ENCODE peak calls at places on chromosomes 12 and 14, in four cellular contexts. G, C, O and J are unnamed samples.

GRCh38 chr12:98440165-98440581 is 75.2 kb upstream of the TMPO start:
- DNase-seq in O (peak), G (no peak), C (peak), J (no peak)

GRCh38 chr12:97535582-97535981 is 73.0 kb downstream of the RMST start:
- DNase-seq in C (no peak), O (no peak), G (no peak), J (no peak)

GRCh38 chr14:76955575-76956252 is 72.8 kb downstream of the IRF2BPL start:
- DNase-seq in O (peak), C (peak), G (peak), J (no peak)

GRCh38 chr12:27463826-27464554 is 17.5 kb downstream of the SMCO2 start:
- DNase-seq in O (no peak), G (no peak), C (no peak), J (no peak)

GRCh38 chr12:101552277-101552676 is 42.5 kb upstream of the MYBPC1 start:
- DNase-seq in G (no peak), C (peak), O (no peak), J (no peak)

GRCh38 chr12:113186033-113186365 is 478 bp downstream of the RITA1 start:
- DNase-seq in C (peak), G (peak), O (peak), J (no peak)

GRCh38 chr12:3259976-3260375 is 182.8 kb downstream of the TSPAN9 start:
- DNase-seq in O (no peak), C (no peak), G (no peak), J (no peak)

GRCh38 chr12:118645219-118645618 is 268.9 kb downstream of the SUDS3 start:
- DNase-seq in C (peak), G (peak), O (peak), J (peak)

GRCh38 chr12:124453419-124454351 is 113.7 kb downstream of the NCOR2 start:
- DNase-seq in G (no peak), C (peak), O (no peak), J (no peak)

GRCh38 chr12:2395352-2395977 is 342.7 kb downstream of the CACNA1C start:
- DNase-seq in G (peak), O (peak), C (peak), J (peak)

GRCh38 chr12:1525858-1526257 is 68.5 kb downstream of the FBXL14 start:
- DNase-seq in G (no peak), C (no peak), O (no peak), J (no peak)

GRCh38 chr12:51910691-51911090 is 3.4 kb downstream of the ACVRL1 start:
- DNase-seq in O (no peak), G (no peak), C (no peak), J (no peak)

GRCh38 chr14:61281186-61281676 is at the start of gene TMEM30B:
- DNase-seq in G (no peak), C (no peak), O (no peak), J (peak)

GRCh38 chr12:16225692-16226091 is 51.8 kb downstream of the SLC15A5 start:
- DNase-seq in G (no peak), O (no peak), C (no peak), J (no peak)

GRCh38 chr14:78567343-78567742 is 397.2 kb downstream of the NRXN3 start:
- DNase-seq in G (no peak), O (no peak), C (no peak), J (no peak)

GRCh38 chr12:52748578-52748977 is 28.6 kb downstream of the KRT76 start:
- DNase-seq in C (no peak), O (no peak), G (no peak), J (no peak)

GRCh38 chr12:110073049-110073831 is 24.9 kb upstream of the C12orf76 start:
- DNase-seq in G (no peak), O (no peak), C (no peak), J (no peak)

GRCh38 chr14:29930283-29930682 is 2.6 kb upstream of the PRKD1 start:
- DNase-seq in O (no peak), C (no peak), G (no peak), J (no peak)

GRCh38 chr14:104051092-104051813 is 34.2 kb upstream of the ASPG start:
- DNase-seq in C (no peak), G (no peak), O (no peak), J (no peak)

GRCh38 chr12:84376320-84376719 is 536.3 kb downstream of the SLC6A15 start:
- DNase-seq in O (no peak), G (no peak), C (no peak), J (no peak)

GRCh38 chr14:54354096-54354495 is 42.7 kb upstream of the CDKN3 start:
- DNase-seq in G (peak), C (no peak), O (no peak), J (no peak)

DNA sequence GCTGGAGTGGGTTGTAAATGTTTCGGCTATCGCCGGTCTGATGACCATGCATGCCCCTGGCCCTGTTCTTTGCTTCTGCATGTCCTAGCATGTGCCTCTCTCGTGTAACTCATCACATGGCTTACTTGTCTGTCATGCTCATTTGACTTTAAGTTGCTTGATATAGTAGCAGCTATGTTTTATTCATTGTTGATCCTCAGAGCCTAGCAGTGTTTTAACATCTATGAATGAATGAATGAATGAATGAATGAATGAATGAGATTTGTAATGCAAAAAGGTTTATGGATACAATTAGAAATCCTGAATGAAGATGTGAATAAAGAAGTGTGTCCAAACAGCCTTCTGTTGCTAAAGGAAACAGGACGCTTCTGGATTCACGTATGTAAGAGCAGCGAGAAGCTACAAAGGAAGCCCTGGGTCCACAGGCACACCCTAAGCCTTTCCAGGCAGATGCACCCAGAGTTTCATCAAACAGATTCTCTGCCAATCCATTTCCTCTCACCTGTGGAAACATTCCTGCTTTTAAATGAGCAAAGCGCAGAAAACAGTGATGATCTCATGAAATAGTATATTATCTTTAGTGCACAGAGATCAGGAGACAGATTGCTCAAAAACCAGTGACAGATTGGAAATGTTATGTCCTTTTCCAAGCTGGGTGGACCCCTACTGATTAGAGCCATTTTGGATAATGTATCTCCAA is 3.4 kb downstream of the GSG1 start:
- DNase-seq in G (no peak), C (no peak), O (no peak), J (no peak)
- TF ChIP-seq NR3C1 in G (no peak), C (no peak), O (no peak), J (no peak)

GRCh38 chr12:23221066-23221465 is 596.1 kb downstream of the ETNK1 start:
- DNase-seq in G (no peak), O (peak), C (no peak), J (peak)
- TF ChIP-seq NR3C1 in G (no peak), O (no peak), C (no peak), J (no peak)

GRCh38 chr12:67909091-67909531 is 80.1 kb upstream of the IFNG-AS1 start:
- DNase-seq in C (no peak), O (no peak), G (no peak), J (no peak)

GRCh38 chr12:67910360-67911292 is 78.6 kb upstream of the IFNG-AS1 start:
- DNase-seq in C (peak), G (no peak), O (no peak), J (no peak)

GRCh38 chr12:67911789-67912188 is 77.5 kb upstream of the IFNG-AS1 start:
- DNase-seq in C (no peak), G (no peak), O (no peak), J (no peak)

GRCh38 chr12:67909681-67910080 is 79.6 kb upstream of the IFNG-AS1 start:
- DNase-seq in O (no peak), C (no peak), G (no peak), J (no peak)

GRCh38 chr12:67911293-67911637 is 78.0 kb upstream of the IFNG-AS1 start:
- DNase-seq in O (no peak), C (no peak), G (no peak), J (no peak)
- TF ChIP-seq NR3C1 in O (no peak), C (no peak), G (no peak), J (no peak)

GRCh38 chr14:55599250-55599879 is 19.4 kb downstream of the KTN1 start:
- DNase-seq in C (peak), O (peak), G (peak), J (no peak)
- TF ChIP-seq NR3C1 in C (no peak), O (no peak), G (no peak), J (no peak)

GRCh38 chr12:91357381-91357780 is 174.8 kb upstream of the DCN start:
- DNase-seq in G (peak), C (no peak), O (no peak), J (no peak)

GRCh38 chr12:91356405-91356804 is 173.8 kb upstream of the DCN start:
- DNase-seq in G (no peak), O (no peak), C (no peak), J (no peak)

GRCh38 chr12:91364591-91365184 is 182.1 kb upstream of the DCN start:
- DNase-seq in O (no peak), C (no peak), G (no peak), J (no peak)

GRCh38 chr12:91367234-91367849 is 184.7 kb upstream of the DCN start:
- DNase-seq in O (peak), C (peak), G (peak), J (no peak)

DNA sequence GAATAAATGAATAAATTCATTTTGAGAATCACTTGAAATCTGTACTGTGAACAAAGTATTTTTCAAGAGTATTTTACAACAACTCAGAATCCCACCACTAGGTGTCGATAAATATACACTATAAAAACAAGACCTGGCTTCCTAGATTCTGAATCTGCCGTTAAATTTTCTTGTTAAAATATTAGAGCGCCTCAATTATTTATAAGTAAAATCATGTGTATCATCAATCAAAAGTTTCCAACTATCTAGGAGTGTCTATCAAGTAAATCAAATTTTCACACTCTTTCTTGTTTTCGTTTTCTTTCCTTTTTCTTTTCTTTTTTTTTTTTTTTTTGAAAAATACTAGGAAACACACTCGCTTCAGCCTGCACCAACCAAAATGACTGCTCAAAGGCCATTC is 179.2 kb upstream of the DCN start:
- DNase-seq in C (peak), O (peak), G (peak), J (no peak)
- TF ChIP-seq NR3C1 in C (no peak), O (no peak), G (no peak), J (no peak)

DNA sequence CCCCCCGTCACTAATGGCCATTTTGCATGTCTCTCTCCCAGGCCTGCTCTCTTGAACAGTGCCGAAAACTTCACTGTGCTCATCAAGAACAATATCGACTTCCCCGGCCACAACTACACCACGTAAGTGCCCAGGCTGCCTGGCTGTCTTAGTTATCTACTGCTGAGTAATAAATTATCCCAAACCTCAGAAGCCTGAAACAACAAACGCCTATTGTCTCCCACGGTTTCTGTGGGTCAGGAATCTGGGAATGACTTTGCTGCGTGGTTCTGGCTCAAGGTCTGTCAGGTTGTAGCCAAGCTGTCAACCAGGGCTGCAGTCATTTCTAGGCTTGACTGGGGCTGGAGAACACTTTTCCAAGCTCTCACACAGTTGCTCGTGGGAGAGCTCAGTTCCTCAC is 32.6 kb downstream of the P2RX7 start:
- DNase-seq in O (no peak), G (no peak), C (no peak), J (no peak)
- TF ChIP-seq NR3C1 in O (no peak), G (no peak), C (no peak), J (no peak)

DNA sequence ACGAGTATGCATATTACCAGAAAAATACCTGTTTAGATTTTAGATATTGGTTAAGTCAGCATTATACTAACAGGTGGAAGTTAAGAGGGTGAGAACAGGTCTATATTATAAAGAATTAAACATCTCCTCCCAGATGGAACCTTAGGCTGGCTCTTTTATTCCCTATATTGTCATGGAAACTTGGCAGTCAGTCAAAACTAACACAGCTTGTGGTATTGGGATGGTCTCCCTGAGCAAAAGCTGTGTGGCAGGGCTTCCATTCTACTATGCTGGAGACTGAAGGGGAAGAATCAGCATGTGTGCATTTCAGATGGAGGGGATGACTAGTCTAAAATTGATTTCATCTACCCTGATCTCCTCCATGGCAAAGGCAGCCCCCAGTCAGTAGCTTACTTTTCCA is 66.7 kb downstream of the SMOC1 start:
- DNase-seq in O (no peak), C (no peak), G (no peak), J (no peak)
- TF ChIP-seq NR3C1 in O (no peak), C (no peak), G (no peak), J (no peak)